ENCODE peak calls at places on chromosome 11, in seven cellular contexts. L is Calu3, R is fibroblast of lung, N is heart right ventricle, B is mammary epithelial cell, I is OCI-LY7, Y is WTC11. J is an unnamed sample.

GRCh38 chr11:15127341-15127740 is 12.6 kb downstream of the INSC start:
- DNase-seq in L (no peak), R (peak; percentile 62), N (no peak), B (peak; percentile 71), I (no peak), Y (no peak), J (no peak)

GRCh38 chr11:9214765-9215164 is 50.4 kb downstream of the DENND5A start:
- DNase-seq in L (peak; percentile 5), R (peak; percentile 28), N (no peak), B (no peak), I (no peak), Y (no peak), J (no peak)

GRCh38 chr11:116558504-116559252 is 214.1 kb downstream of the BUD13 start:
- DNase-seq in L (no peak), R (no peak), N (no peak), B (no peak), I (no peak), Y (no peak), J (no peak)

GRCh38 chr11:74471037-74471436 is 3.7 kb upstream of the KCNE3 start:
- DNase-seq in L (no peak), R (no peak), N (no peak), B (no peak), I (no peak), Y (no peak), J (no peak)

GRCh38 chr11:118016094-118016493 is 29.9 kb downstream of the IL10RA start:
- DNase-seq in L (no peak), R (no peak), N (no peak), B (no peak), I (no peak), Y (no peak), J (no peak)

GRCh38 chr11:46416656-46417055 is 25.1 kb upstream of the CHRM4 start:
- DNase-seq in L (no peak), R (no peak), N (no peak), B (no peak), I (no peak), Y (no peak), J (no peak)

GRCh38 chr11:22681281-22681812 is 14.9 kb downstream of the GAS2 start:
- DNase-seq in L (no peak), R (no peak), N (no peak), B (no peak), I (no peak), Y (no peak), J (no peak)

GRCh38 chr11:35579557-35580396 is 38.5 kb upstream of the FJX1 start:
- DNase-seq in L (no peak), R (peak; percentile 97), N (no peak), B (peak; percentile 76), I (no peak), Y (no peak), J (no peak)

GRCh38 chr11:102196816-102197215 is 86.6 kb downstream of the YAP1 start:
- DNase-seq in L (no peak), R (peak; percentile 51), N (no peak), B (no peak), I (no peak), Y (no peak), J (no peak)

GRCh38 chr11:95641506-95641905 is 148.1 kb downstream of the FAM76B start:
- DNase-seq in L (no peak), R (no peak), N (no peak), B (peak; percentile 78), I (no peak), Y (no peak), J (no peak)

GRCh38 chr11:9787981-9788521 is 124.2 kb downstream of the SWAP70 start:
- DNase-seq in L (no peak), R (peak; percentile 89), N (no peak), B (peak; percentile 38), I (no peak), Y (no peak), J (no peak)

GRCh38 chr11:120512727-120513435 is 1.3 kb downstream of the GRIK4 start:
- DNase-seq in L (peak; percentile 20), R (no peak), N (no peak), B (no peak), I (no peak), Y (no peak), J (no peak)

GRCh38 chr11:127791844-127792243 is 791.3 kb upstream of the KIRREL3 start:
- DNase-seq in L (no peak), R (no peak), N (no peak), B (no peak), I (no peak), Y (peak; percentile 25), J (no peak)

GRCh38 chr11:49851971-49852389 is 100.2 kb upstream of the OR4C13 start:
- DNase-seq in L (no peak), R (no peak), N (no peak), B (no peak), I (no peak), Y (no peak), J (no peak)

GRCh38 chr11:48034926-48035876 is 54.8 kb downstream of the PTPRJ start:
- DNase-seq in L (no peak), R (no peak), N (peak; percentile 30), B (no peak), I (no peak), Y (no peak), J (no peak)

GRCh38 chr11:129840236-129840635 is 24.6 kb downstream of the TMEM45B start:
- DNase-seq in L (peak; percentile 50), R (no peak), N (no peak), B (no peak), I (no peak), Y (no peak), J (no peak)

GRCh38 chr11:100963375-100963774 is 166.2 kb downstream of the PGR start:
- DNase-seq in L (no peak), R (no peak), N (no peak), B (no peak), I (no peak), Y (no peak), J (no peak)

GRCh38 chr11:102302241-102302640 is 15.0 kb upstream of the BIRC3 start:
- DNase-seq in L (no peak), R (no peak), N (no peak), B (no peak), I (no peak), Y (no peak), J (no peak)

DNA sequence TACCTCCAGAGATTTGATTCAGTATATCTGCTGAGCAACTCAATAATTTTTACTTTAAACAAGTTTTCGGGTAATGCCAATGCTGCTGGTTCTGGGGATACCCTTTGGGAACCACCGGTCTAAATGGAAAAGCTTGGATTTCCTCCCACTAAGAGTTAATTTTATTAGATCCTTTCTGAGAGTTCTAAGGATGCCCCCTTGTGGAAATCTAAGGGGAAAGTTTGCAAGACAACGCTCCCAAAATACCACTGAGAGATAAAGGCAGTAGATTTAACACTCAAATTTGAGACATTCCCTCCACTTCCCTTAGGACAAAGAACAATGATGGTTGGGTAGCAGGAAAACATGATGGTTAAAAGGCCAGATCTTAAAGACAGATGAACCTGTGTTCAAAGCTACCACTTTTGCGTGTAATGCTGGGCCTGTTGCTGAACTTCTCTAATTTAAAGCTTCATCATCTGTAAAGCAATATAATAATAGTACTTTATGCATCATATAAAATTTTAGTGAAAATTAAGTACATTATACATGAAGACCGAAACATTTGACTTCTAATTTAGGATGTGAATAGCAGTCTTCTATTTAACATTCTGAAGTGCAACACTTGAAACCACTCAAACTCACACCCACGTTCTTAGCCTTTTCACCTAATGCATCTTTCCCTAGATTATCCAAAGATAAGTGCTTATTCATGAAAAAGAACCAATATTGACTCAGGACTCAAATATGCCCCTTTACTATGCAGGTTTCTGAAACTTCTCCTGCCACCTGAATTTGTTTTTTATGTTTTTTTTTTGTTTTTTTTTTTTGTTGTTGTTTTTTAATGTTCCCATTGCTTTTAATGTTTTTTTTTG is 110.1 kb upstream of the LUZP2 start:
- DNase-seq in L (peak; percentile 7), R (peak; percentile 69), N (no peak), B (peak; percentile 8), I (no peak), Y (no peak), J (no peak)
- TF ChIP-seq CTCF in L (peak; percentile 42), R (peak; percentile 20), N (no peak), B (peak; percentile 19), I (peak; percentile 56), Y (peak; percentile 23), J (peak; percentile 52)

GRCh38 chr11:7088921-7089320 is at the start of gene RBMXL2:
- DNase-seq in L (no peak), R (no peak), N (no peak), B (no peak), I (no peak), Y (peak; percentile 29), J (no peak)
- TF ChIP-seq CTCF in L (no peak), R (no peak), N (no peak), B (no peak), I (no peak), Y (no peak), J (no peak)

DNA sequence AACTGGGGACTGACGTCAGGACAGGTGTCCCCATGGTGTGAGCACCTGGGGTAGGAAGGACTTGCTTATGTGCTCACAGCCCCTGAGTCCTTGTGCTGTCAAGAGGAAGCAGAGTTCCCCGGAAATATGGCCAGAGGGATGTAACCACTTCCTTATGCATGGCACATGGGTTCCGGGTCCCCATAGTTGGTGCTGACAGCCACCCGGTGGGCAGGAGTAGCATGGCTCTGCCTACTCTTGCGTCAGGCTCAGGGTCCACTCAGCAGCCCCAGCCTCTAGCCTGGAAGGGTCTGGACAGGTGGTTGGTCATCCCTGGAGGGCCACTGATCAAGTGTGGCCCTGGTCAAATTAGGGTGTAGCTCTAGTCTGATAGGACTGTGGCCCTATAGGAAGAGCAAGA is 42.8 kb upstream of the CCND1 start:
- DNase-seq in L (peak; percentile 34), R (peak; percentile 9), N (no peak), B (no peak), I (peak; percentile 36), Y (no peak), J (no peak)
- TF ChIP-seq CTCF in L (no peak), R (no peak), N (no peak), B (no peak), I (peak; percentile 50), Y (no peak), J (no peak)

GRCh38 chr11:60318726-60319125 is 8.3 kb upstream of the MS4A6E start:
- DNase-seq in L (no peak), R (no peak), N (no peak), B (peak; percentile 52), I (no peak), Y (no peak), J (no peak)
- TF ChIP-seq CTCF in L (no peak), R (no peak), N (no peak), B (no peak), I (no peak), Y (no peak), J (no peak)

GRCh38 chr11:66335531-66336233 is 552 bp downstream of the RIN1 start:
- DNase-seq in L (peak; percentile 44), R (peak; percentile 62), N (no peak), B (peak; percentile 50), I (no peak), Y (no peak), J (no peak)
- TF ChIP-seq CTCF in L (no peak), R (no peak), N (no peak), B (no peak), I (no peak), Y (no peak), J (no peak)

DNA sequence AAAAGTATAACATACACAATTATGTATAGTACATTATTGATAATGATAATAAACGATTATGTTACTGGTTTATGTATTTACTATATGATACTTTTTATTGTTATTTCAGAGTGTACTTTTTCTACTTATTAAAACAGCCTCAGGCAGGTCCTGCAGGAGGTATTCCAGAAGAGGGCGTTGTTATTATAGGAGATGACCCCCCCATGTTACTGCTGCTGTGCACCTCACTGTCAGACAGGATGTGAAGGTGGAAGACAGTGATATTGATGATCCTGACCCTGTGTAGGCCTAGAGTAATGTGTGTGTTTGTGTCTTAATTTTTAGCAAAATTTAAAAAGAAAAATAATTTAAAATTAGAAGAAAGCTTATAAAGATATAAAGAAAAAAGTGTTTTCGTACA is 57.6 kb downstream of the REXO2 start:
- DNase-seq in L (no peak), R (no peak), N (no peak), B (no peak), I (no peak), Y (no peak), J (no peak)
- TF ChIP-seq CTCF in L (no peak), R (no peak), N (no peak), B (no peak), I (peak; percentile 28), Y (no peak), J (no peak)